ENCODE peak calls at places on chromosome 19, in four cellular contexts. One of them, this sample, is unnamed. For H3K4me1 and H3K9me3, the result is how much of the 10 kb centered on the place peaks cover.

GRCh38 chr19:56393119-56394012 is at the start of gene ZNF582:
- DNase-seq in ovary: peak
- DNase-seq in lower lobe of right lung: peak
- DNase-seq in GM23248: peak
- DNase-seq in this sample: peak

GRCh38 chr19:48681127-48681470 is 8.3 kb upstream of the NTN5 start:
- DNase-seq in ovary: no peak
- DNase-seq in lower lobe of right lung: no peak
- DNase-seq in GM23248: peak
- DNase-seq in this sample: no peak

GRCh38 chr19:30978639-30979038 is 370.6 kb downstream of the TSHZ3 start:
- DNase-seq in ovary: no peak
- DNase-seq in lower lobe of right lung: no peak
- DNase-seq in GM23248: no peak
- DNase-seq in this sample: no peak

GRCh38 chr19:1453525-1454371 is 3.8 kb downstream of the APC2 start:
- DNase-seq in ovary: no peak
- DNase-seq in lower lobe of right lung: no peak
- DNase-seq in GM23248: peak
- DNase-seq in this sample: peak

GRCh38 chr19:53254451-53255341 is at the start of gene ZNF677:
- DNase-seq in ovary: peak
- DNase-seq in lower lobe of right lung: peak
- DNase-seq in GM23248: peak
- DNase-seq in this sample: peak

GRCh38 chr19:56538761-56539263 is at the start of gene ZFP28:
- DNase-seq in ovary: peak
- DNase-seq in lower lobe of right lung: peak
- DNase-seq in GM23248: no peak
- DNase-seq in this sample: peak

GRCh38 chr19:32917612-32917996 is 48.0 kb upstream of the SLC7A9 start:
- DNase-seq in ovary: no peak
- DNase-seq in lower lobe of right lung: no peak
- DNase-seq in GM23248: no peak
- DNase-seq in this sample: no peak

GRCh38 chr19:44820648-44821609 is 12.0 kb downstream of the BCAM start:
- DNase-seq in ovary: peak
- DNase-seq in lower lobe of right lung: no peak
- DNase-seq in GM23248: peak
- DNase-seq in this sample: peak

GRCh38 chr19:18490719-18491118 is 31.2 kb downstream of the ELL start:
- DNase-seq in ovary: no peak
- DNase-seq in lower lobe of right lung: no peak
- DNase-seq in GM23248: no peak
- DNase-seq in this sample: no peak

GRCh38 chr19:18494267-18494607 is 27.6 kb downstream of the ELL start:
- DNase-seq in ovary: peak
- DNase-seq in lower lobe of right lung: no peak
- DNase-seq in GM23248: peak
- DNase-seq in this sample: no peak

GRCh38 chr19:18493440-18494266 is 28.2 kb downstream of the ELL start:
- DNase-seq in ovary: peak
- DNase-seq in lower lobe of right lung: no peak
- DNase-seq in GM23248: no peak
- DNase-seq in this sample: no peak

GRCh38 chr19:18489627-18490184 is 32.2 kb downstream of the ELL start:
- DNase-seq in ovary: no peak
- DNase-seq in lower lobe of right lung: no peak
- DNase-seq in GM23248: no peak
- DNase-seq in this sample: no peak

GRCh38 chr19:18491995-18492953 is 29.6 kb downstream of the ELL start:
- DNase-seq in ovary: peak
- DNase-seq in lower lobe of right lung: no peak
- DNase-seq in GM23248: no peak
- DNase-seq in this sample: no peak
- H3K4me1 ChIP-seq in ovary: under half
- H3K4me1 ChIP-seq in lower lobe of right lung: half or more
- H3K4me1 ChIP-seq in GM23248: under half
- H3K4me1 ChIP-seq in this sample: under half

GRCh38 chr19:21358768-21359451 is at the start of gene ZNF738:
- DNase-seq in ovary: peak
- DNase-seq in lower lobe of right lung: peak
- DNase-seq in GM23248: peak
- DNase-seq in this sample: peak

DNA sequence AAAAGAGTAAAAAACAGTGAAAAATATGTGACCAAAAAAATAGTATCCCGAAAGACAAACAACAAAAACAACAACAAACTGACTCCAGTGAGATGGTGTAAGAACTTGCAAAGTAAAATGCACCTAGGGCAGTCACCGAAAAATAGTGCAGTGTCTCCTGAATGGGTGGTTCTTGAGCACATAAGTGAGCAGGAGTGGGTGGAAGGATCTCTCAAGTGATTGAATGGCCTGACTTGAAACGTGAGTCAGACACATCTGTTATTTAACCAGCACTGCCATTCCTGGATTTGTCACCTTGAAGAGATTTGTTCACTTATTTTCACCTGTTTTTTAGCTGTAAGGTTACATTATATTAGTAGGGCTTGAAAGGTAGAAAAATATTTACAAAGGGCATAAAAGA is 3.5 kb downstream of the ZNF738 start:
- DNase-seq in ovary: no peak
- DNase-seq in lower lobe of right lung: no peak
- DNase-seq in GM23248: no peak
- DNase-seq in this sample: no peak
- H3K9me3 ChIP-seq in ovary: under half
- H3K9me3 ChIP-seq in lower lobe of right lung: under half
- H3K9me3 ChIP-seq in GM23248: under half
- H3K9me3 ChIP-seq in this sample: under half

GRCh38 chr19:8210660-8211101 is 1.5 kb downstream of the CERS4 start:
- DNase-seq in ovary: no peak
- DNase-seq in lower lobe of right lung: no peak
- DNase-seq in GM23248: no peak
- DNase-seq in this sample: no peak
- H3K4me1 ChIP-seq in ovary: under half
- H3K4me1 ChIP-seq in lower lobe of right lung: under half
- H3K4me1 ChIP-seq in GM23248: under half
- H3K4me1 ChIP-seq in this sample: under half

DNA sequence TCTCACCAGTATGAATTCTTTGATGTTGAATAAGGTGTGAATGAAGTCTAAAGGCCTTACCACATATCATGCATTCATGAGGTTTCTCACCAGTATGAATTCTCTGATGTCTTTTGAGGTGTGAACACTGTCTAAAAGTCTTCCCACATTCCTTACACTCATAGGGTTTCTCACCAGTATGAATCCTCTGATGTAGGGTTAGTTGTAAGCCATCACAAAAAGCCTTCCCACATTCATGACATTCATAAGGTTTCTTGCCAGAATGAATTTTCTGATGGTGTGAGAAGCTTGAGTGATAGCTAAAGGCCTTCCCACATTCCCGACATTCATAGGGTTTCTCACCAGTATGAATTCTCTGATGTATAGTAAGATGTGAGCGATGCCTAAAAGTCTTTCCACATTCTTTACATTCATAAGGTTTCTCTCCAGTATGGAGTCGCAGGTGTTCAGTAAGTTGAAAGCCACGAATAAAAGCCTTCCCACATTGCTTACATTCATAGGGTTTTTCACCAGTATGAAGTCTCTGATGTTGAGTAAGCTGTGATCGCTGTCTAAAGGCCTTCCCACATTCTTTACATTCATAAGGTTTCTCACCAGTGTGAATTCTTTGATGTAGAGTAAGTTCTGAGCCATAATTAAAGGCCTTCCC is 27.7 kb downstream of the ZNF461 start:
- DNase-seq in ovary: no peak
- DNase-seq in lower lobe of right lung: no peak
- DNase-seq in GM23248: peak
- DNase-seq in this sample: no peak
- H3K9me3 ChIP-seq in ovary: under half
- H3K9me3 ChIP-seq in lower lobe of right lung: half or more
- H3K9me3 ChIP-seq in GM23248: under half
- H3K9me3 ChIP-seq in this sample: under half

GRCh38 chr19:41415154-41415571 is 12.0 kb downstream of the B3GNT8 start:
- DNase-seq in ovary: no peak
- DNase-seq in lower lobe of right lung: no peak
- DNase-seq in GM23248: no peak
- DNase-seq in this sample: no peak
- H3K4me1 ChIP-seq in ovary: under half
- H3K4me1 ChIP-seq in lower lobe of right lung: half or more
- H3K4me1 ChIP-seq in GM23248: under half
- H3K4me1 ChIP-seq in this sample: under half

This sample was measured in uterus.